ENCODE peak calls at places on chromosomes 12 and 14, in six cellular contexts. One of them, this sample, is unnamed.

GRCh38 chr14:61240206-61240605 is 40.9 kb downstream of the TMEM30B start:
- DNase-seq in suprapubic skin: no peak
- DNase-seq in T follicular helper cell: no peak
- DNase-seq in GM10248: no peak
- DNase-seq in A172: no peak
- DNase-seq in right atrium auricular region: no peak
- DNase-seq in this sample: no peak

GRCh38 chr12:15525414-15525813 is 203.1 kb downstream of the PTPRO start:
- DNase-seq in A172: no peak
- DNase-seq in GM10248: no peak
- DNase-seq in suprapubic skin: no peak
- DNase-seq in right atrium auricular region: no peak
- DNase-seq in T follicular helper cell: no peak
- DNase-seq in this sample: no peak

GRCh38 chr12:67546718-67547117 is 101.8 kb upstream of the DYRK2 start:
- DNase-seq in right atrium auricular region: no peak
- DNase-seq in A172: no peak
- DNase-seq in T follicular helper cell: no peak
- DNase-seq in GM10248: no peak
- DNase-seq in suprapubic skin: no peak
- DNase-seq in this sample: no peak

GRCh38 chr14:81301813-81302212 is 81.1 kb upstream of the GTF2A1 start:
- DNase-seq in A172: no peak
- DNase-seq in suprapubic skin: no peak
- DNase-seq in T follicular helper cell: no peak
- DNase-seq in right atrium auricular region: no peak
- DNase-seq in GM10248: no peak
- DNase-seq in this sample: no peak

GRCh38 chr12:54032627-54033100 is at the start of gene HOXC5:
- DNase-seq in right atrium auricular region: peak
- DNase-seq in suprapubic skin: peak
- DNase-seq in A172: peak
- DNase-seq in T follicular helper cell: peak
- DNase-seq in GM10248: peak
- DNase-seq in this sample: peak

GRCh38 chr12:22083167-22083566 is 37.1 kb downstream of the CMAS start:
- DNase-seq in T follicular helper cell: peak
- DNase-seq in suprapubic skin: no peak
- DNase-seq in right atrium auricular region: no peak
- DNase-seq in A172: peak
- DNase-seq in GM10248: no peak
- DNase-seq in this sample: no peak

GRCh38 chr14:75432406-75432805 is 4.6 kb downstream of the JDP2 start:
- DNase-seq in GM10248: no peak
- DNase-seq in T follicular helper cell: no peak
- DNase-seq in A172: no peak
- DNase-seq in right atrium auricular region: no peak
- DNase-seq in suprapubic skin: no peak
- DNase-seq in this sample: no peak

GRCh38 chr12:130412384-130412783 is 74.7 kb downstream of the PIWIL1 start:
- DNase-seq in GM10248: no peak
- DNase-seq in A172: no peak
- DNase-seq in suprapubic skin: no peak
- DNase-seq in right atrium auricular region: peak
- DNase-seq in T follicular helper cell: no peak
- DNase-seq in this sample: no peak

GRCh38 chr12:109734219-109735000 is 20.8 kb downstream of the FAM222A start:
- DNase-seq in A172: no peak
- DNase-seq in GM10248: no peak
- DNase-seq in suprapubic skin: peak
- DNase-seq in T follicular helper cell: no peak
- DNase-seq in right atrium auricular region: no peak
- DNase-seq in this sample: no peak

GRCh38 chr12:106582661-106583577 is at the start of gene RFX4:
- DNase-seq in A172: no peak
- DNase-seq in right atrium auricular region: no peak
- DNase-seq in T follicular helper cell: no peak
- DNase-seq in GM10248: no peak
- DNase-seq in suprapubic skin: no peak
- DNase-seq in this sample: no peak

GRCh38 chr14:20623798-20624197 is 17.7 kb downstream of the OR6S1 start:
- DNase-seq in T follicular helper cell: no peak
- DNase-seq in GM10248: no peak
- DNase-seq in right atrium auricular region: no peak
- DNase-seq in suprapubic skin: no peak
- DNase-seq in A172: no peak
- DNase-seq in this sample: no peak

GRCh38 chr14:68569546-68569908 is 223.3 kb downstream of the ZFP36L1 start:
- DNase-seq in T follicular helper cell: no peak
- DNase-seq in A172: no peak
- DNase-seq in right atrium auricular region: no peak
- DNase-seq in suprapubic skin: no peak
- DNase-seq in GM10248: no peak
- DNase-seq in this sample: no peak

GRCh38 chr14:58298880-58299664 is 717 bp downstream of the ARID4A start:
- DNase-seq in A172: no peak
- DNase-seq in suprapubic skin: no peak
- DNase-seq in right atrium auricular region: no peak
- DNase-seq in T follicular helper cell: peak
- DNase-seq in GM10248: peak
- DNase-seq in this sample: peak

GRCh38 chr12:29863665-29864064 is 79.9 kb upstream of the TMTC1 start:
- DNase-seq in GM10248: no peak
- DNase-seq in A172: no peak
- DNase-seq in suprapubic skin: no peak
- DNase-seq in T follicular helper cell: no peak
- DNase-seq in right atrium auricular region: no peak
- DNase-seq in this sample: no peak

GRCh38 chr12:104285740-104286537 is 17.6 kb upstream of the EID3 start:
- DNase-seq in T follicular helper cell: no peak
- DNase-seq in A172: no peak
- DNase-seq in GM10248: no peak
- DNase-seq in suprapubic skin: no peak
- DNase-seq in right atrium auricular region: no peak
- DNase-seq in this sample: no peak

GRCh38 chr12:47811070-47811391 is 8.7 kb downstream of the HDAC7 start:
- DNase-seq in GM10248: no peak
- DNase-seq in right atrium auricular region: no peak
- DNase-seq in suprapubic skin: no peak
- DNase-seq in T follicular helper cell: no peak
- DNase-seq in A172: no peak
- DNase-seq in this sample: no peak

GRCh38 chr14:96748371-96748770 is 48.8 kb upstream of the VRK1 start:
- DNase-seq in GM10248: no peak
- DNase-seq in right atrium auricular region: no peak
- DNase-seq in suprapubic skin: no peak
- DNase-seq in A172: no peak
- DNase-seq in T follicular helper cell: no peak
- DNase-seq in this sample: no peak

GRCh38 chr12:6494968-6495367 is 1.1 kb downstream of the NCAPD2 start:
- DNase-seq in GM10248: no peak
- DNase-seq in A172: no peak
- DNase-seq in right atrium auricular region: no peak
- DNase-seq in T follicular helper cell: no peak
- DNase-seq in suprapubic skin: no peak
- DNase-seq in this sample: no peak

GRCh38 chr14:66311058-66311457 is 175.1 kb upstream of the CCDC196 start:
- DNase-seq in GM10248: no peak
- DNase-seq in suprapubic skin: no peak
- DNase-seq in right atrium auricular region: no peak
- DNase-seq in A172: no peak
- DNase-seq in T follicular helper cell: no peak
- DNase-seq in this sample: no peak

GRCh38 chr12:53052419-53053222 is 2.8 kb downstream of the TNS2 start:
- DNase-seq in right atrium auricular region: peak
- DNase-seq in suprapubic skin: peak
- DNase-seq in GM10248: no peak
- DNase-seq in T follicular helper cell: no peak
- DNase-seq in A172: peak
- DNase-seq in this sample: no peak

GRCh38 chr12:27635349-27635972 is 60.8 kb upstream of the REP15 start:
- DNase-seq in right atrium auricular region: no peak
- DNase-seq in T follicular helper cell: no peak
- DNase-seq in A172: peak
- DNase-seq in GM10248: peak
- DNase-seq in suprapubic skin: no peak
- DNase-seq in this sample: no peak

GRCh38 chr14:27727371-27727770 is 1039.2 kb upstream of the FOXG1 start:
- DNase-seq in GM10248: no peak
- DNase-seq in right atrium auricular region: no peak
- DNase-seq in A172: no peak
- DNase-seq in suprapubic skin: no peak
- DNase-seq in T follicular helper cell: no peak
- DNase-seq in this sample: no peak